ENCODE peak calls at places on chromosomes 4 and X, in eight cellular contexts. L is neural progenitor cell, R is aorta, Q is heart right ventricle, M is MG63, W is suprapubic skin, S is breast epithelium, C is psoas muscle. K is an unnamed sample. For H3K36me3, the result is how much of the 10 kb centered on the place peaks cover.

GRCh38 chrX:153342762-153343558 is 9.0 kb downstream of the ZNF275 start:
- DNase-seq in W (no peak), S (no peak), C (no peak), L (no peak), Q (no peak), R (no peak), M (no peak), K (no peak)

GRCh38 chr4:80183196-80184052 is 13.9 kb upstream of the PRDM8 start:
- DNase-seq in M (peak), S (no peak), L (peak), R (peak), Q (no peak), C (peak), W (peak), K (no peak)

GRCh38 chrX:110159235-110159634 is 156.3 kb downstream of the TMEM164 start:
- DNase-seq in L (no peak), C (no peak), M (no peak), S (no peak), W (no peak), Q (no peak), R (no peak), K (no peak)

GRCh38 chr4:107733431-107733925 is 13.4 kb upstream of the PAPSS1 start:
- DNase-seq in Q (no peak), W (no peak), L (no peak), R (no peak), C (no peak), M (no peak), S (no peak), K (no peak)

GRCh38 chrX:102651242-102651967 is at the start of gene GPRASP1:
- DNase-seq in W (peak), M (peak), C (peak), S (peak), L (peak), R (peak), Q (peak), K (no peak)

GRCh38 chr4:15457401-15458201 is 12.1 kb upstream of the CC2D2A start:
- DNase-seq in W (no peak), C (no peak), L (peak), Q (no peak), S (no peak), M (no peak), R (no peak), K (peak)

GRCh38 chr4:85932371-85933305 is 427.2 kb downstream of the MAPK10 start:
- DNase-seq in S (no peak), C (no peak), R (no peak), Q (no peak), L (peak), M (no peak), W (no peak), K (no peak)

GRCh38 chr4:153261922-153262321 is 57.7 kb downstream of the TRIM2 start:
- DNase-seq in C (no peak), R (no peak), S (no peak), Q (no peak), W (no peak), M (no peak), L (no peak), K (no peak)

GRCh38 chrX:40663880-40664630 is 16.7 kb upstream of the CXorf38 start:
- DNase-seq in S (no peak), M (no peak), R (no peak), C (no peak), W (no peak), Q (no peak), L (peak), K (no peak)

GRCh38 chr4:118783887-118784286 is 52.0 kb downstream of the SEC24D start:
- DNase-seq in L (no peak), Q (no peak), R (no peak), M (no peak), W (no peak), S (no peak), C (peak), K (no peak)

GRCh38 chr4:83011779-83012630 is 1.4 kb upstream of the LIN54 start:
- DNase-seq in W (peak), L (no peak), S (peak), R (peak), M (peak), C (peak), Q (peak), K (peak)

GRCh38 chr4:113434247-113434587 is 327.3 kb downstream of the CAMK2D start:
- DNase-seq in R (no peak), W (no peak), L (no peak), C (no peak), M (no peak), Q (no peak), S (no peak), K (no peak)

GRCh38 chr4:17721496-17722360 is 59.7 kb downstream of the FAM184B start:
- DNase-seq in M (peak), R (no peak), S (no peak), C (no peak), Q (no peak), W (no peak), L (no peak), K (no peak)

GRCh38 chr4:102141855-102142254 is 203.4 kb downstream of the SLC39A8 start:
- DNase-seq in R (no peak), W (no peak), S (no peak), Q (no peak), L (no peak), M (no peak), C (no peak), K (no peak)

GRCh38 chrX:153582896-153583295 is 16.0 kb downstream of the CCNQ start:
- DNase-seq in W (no peak), R (no peak), S (peak), M (no peak), L (peak), Q (peak), C (no peak), K (no peak)

GRCh38 chrX:43716144-43716543 is 60.0 kb downstream of the MAOA start:
- DNase-seq in M (no peak), W (no peak), S (no peak), L (no peak), Q (no peak), C (no peak), R (no peak), K (no peak)

GRCh38 chr4:97590266-97590665 is 553.0 kb downstream of the STPG2 start:
- DNase-seq in L (no peak), Q (no peak), S (no peak), C (no peak), R (no peak), W (no peak), M (no peak), K (no peak)

GRCh38 chrX:19724409-19724808 is 163.0 kb downstream of the SH3KBP1 start:
- DNase-seq in S (no peak), Q (no peak), W (no peak), L (no peak), R (no peak), M (no peak), C (no peak), K (no peak)

GRCh38 chr4:127284236-127284635 is 348.5 kb upstream of the INTU start:
- DNase-seq in W (no peak), M (no peak), C (no peak), R (no peak), S (no peak), L (no peak), Q (no peak), K (no peak)

GRCh38 chrX:45850197-45850774 is 649.6 kb upstream of the DIPK2B start:
- DNase-seq in M (peak), C (no peak), Q (no peak), W (no peak), R (no peak), S (no peak), L (peak), K (peak)

GRCh38 chr4:5662555-5662954 is 45.8 kb downstream of the EVC2 start:
- DNase-seq in L (no peak), W (no peak), R (no peak), C (no peak), M (no peak), Q (no peak), S (no peak), K (no peak)

GRCh38 chr4:105895324-105895608 is at the start of gene NPNT:
- DNase-seq in Q (peak), W (no peak), C (no peak), M (peak), R (no peak), L (peak), S (no peak), K (no peak)

GRCh38 chrX:69031971-69032391 is 133.3 kb downstream of the PJA1 start:
- DNase-seq in M (no peak), W (no peak), R (no peak), Q (no peak), S (no peak), C (no peak), L (no peak), K (no peak)

GRCh38 chrX:50903387-50904027 is 7.0 kb upstream of the BMP15 start:
- DNase-seq in Q (no peak), M (peak), W (no peak), R (no peak), S (no peak), C (no peak), L (peak), K (peak)

GRCh38 chr4:140735779-140736391 is 20.3 kb downstream of the TBC1D9 start:
- DNase-seq in S (no peak), W (no peak), C (no peak), R (no peak), L (no peak), M (no peak), Q (no peak), K (no peak)

GRCh38 chrX:154419688-154420401 is 8.5 kb downstream of the TAFAZZIN start:
- DNase-seq in L (no peak), W (no peak), M (no peak), Q (peak), S (no peak), R (no peak), C (no peak), K (no peak)

GRCh38 chr4:16162891-16163290 is 63.4 kb downstream of the TAPT1 start:
- DNase-seq in M (no peak), R (no peak), C (no peak), S (no peak), Q (no peak), L (no peak), W (no peak), K (no peak)

GRCh38 chr4:1978226-1978625 is 30.5 kb downstream of the NELFA start:
- DNase-seq in S (no peak), M (no peak), Q (no peak), C (peak), R (no peak), W (no peak), L (no peak), K (no peak)

GRCh38 chr4:1980561-1981041 is 28.2 kb downstream of the NELFA start:
- DNase-seq in L (no peak), M (no peak), Q (no peak), W (no peak), C (no peak), S (no peak), R (no peak), K (no peak)

GRCh38 chr4:1976416-1977352 is 32.1 kb downstream of the NELFA start:
- DNase-seq in M (no peak), L (no peak), R (peak), W (peak), S (no peak), Q (no peak), C (peak), K (no peak)

GRCh38 chr4:1979477-1980196 is 29.1 kb downstream of the NELFA start:
- DNase-seq in C (peak), M (no peak), R (no peak), S (no peak), W (no peak), L (no peak), Q (no peak), K (no peak)

GRCh38 chr4:1978741-1979476 is 29.9 kb downstream of the NELFA start:
- DNase-seq in R (peak), C (peak), M (no peak), L (no peak), S (no peak), W (no peak), Q (no peak), K (no peak)
- H3K36me3 ChIP-seq in R (under half), C (half or more), M (under half), L (under half), S (under half), W (half or more), Q (half or more), K (under half)

GRCh38 chr4:8264106-8264505 is 5.4 kb upstream of the HTRA3 start:
- DNase-seq in W (no peak), L (no peak), C (no peak), S (no peak), Q (no peak), M (no peak), R (no peak), K (no peak)
- H3K36me3 ChIP-seq in W (under half), L (under half), C (under half), S (under half), Q (under half), M (under half), R (under half), K (under half)

GRCh38 chr4:56445699-56446098 is 9.6 kb downstream of the PAICS start:
- DNase-seq in S (no peak), L (no peak), W (no peak), C (no peak), R (no peak), Q (no peak), M (no peak), K (no peak)

GRCh38 chr4:56444719-56445118 is 8.7 kb downstream of the PAICS start:
- DNase-seq in Q (no peak), C (no peak), W (no peak), R (no peak), M (no peak), S (no peak), L (no peak), K (no peak)

GRCh38 chr4:56450342-56450741 is 14.3 kb downstream of the PAICS start:
- DNase-seq in S (no peak), W (no peak), C (no peak), R (no peak), M (no peak), L (no peak), Q (no peak), K (no peak)

GRCh38 chr4:56448301-56448700 is 12.2 kb downstream of the PAICS start:
- DNase-seq in L (no peak), M (no peak), W (no peak), C (no peak), Q (no peak), R (no peak), S (no peak), K (no peak)
- H3K36me3 ChIP-seq in L (half or more), M (half or more), W (half or more), C (half or more), Q (half or more), R (under half), S (under half), K (under half)

GRCh38 chr4:183915976-183916375 is 10.9 kb downstream of the STOX2 start:
- DNase-seq in C (no peak), Q (no peak), R (no peak), W (no peak), L (no peak), M (no peak), S (no peak), K (no peak)

GRCh38 chr4:183920512-183920911 is 15.4 kb downstream of the STOX2 start:
- DNase-seq in L (peak), M (no peak), S (no peak), R (no peak), W (no peak), C (no peak), Q (no peak), K (no peak)

GRCh38 chr4:183924362-183925044 is 19.4 kb downstream of the STOX2 start:
- DNase-seq in W (no peak), Q (no peak), S (no peak), M (no peak), C (no peak), L (no peak), R (no peak), K (no peak)

GRCh38 chr4:183919173-183919572 is 14.1 kb downstream of the STOX2 start:
- DNase-seq in W (no peak), C (peak), L (no peak), R (no peak), Q (peak), S (no peak), M (no peak), K (no peak)

GRCh38 chr4:183918696-183919095 is 13.6 kb downstream of the STOX2 start:
- DNase-seq in C (no peak), M (no peak), L (no peak), W (no peak), S (no peak), Q (no peak), R (no peak), K (no peak)
- H3K36me3 ChIP-seq in C (under half), M (under half), L (under half), W (under half), S (under half), Q (under half), R (under half), K (under half)

DNA sequence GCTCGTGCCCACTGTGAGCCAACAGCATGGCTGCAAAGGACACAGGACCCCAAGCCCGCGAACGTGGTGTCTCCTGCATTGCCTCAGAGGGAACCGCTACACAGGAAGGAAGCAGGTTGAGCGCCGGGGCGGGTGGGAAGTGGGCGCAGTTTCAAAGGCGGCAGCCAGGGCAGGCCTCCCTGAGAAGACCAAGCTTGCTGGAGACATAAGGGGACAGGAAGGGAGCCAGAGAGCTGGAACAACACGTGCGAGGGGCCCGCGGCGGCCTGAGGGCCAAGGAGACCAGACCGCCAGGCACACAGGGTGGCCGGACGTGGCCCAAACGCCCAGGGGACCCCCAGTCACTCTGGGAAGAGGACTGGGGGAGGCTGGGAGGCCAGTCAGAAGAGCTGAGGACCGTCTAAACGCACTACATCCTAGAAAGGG is 32.0 kb downstream of the CTBP1 start:
- DNase-seq in M (no peak), W (peak), S (no peak), C (no peak), R (no peak), L (no peak), Q (peak), K (no peak)
- H3K36me3 ChIP-seq in M (under half), W (half or more), S (under half), C (half or more), R (under half), L (under half), Q (half or more), K (under half)

DNA sequence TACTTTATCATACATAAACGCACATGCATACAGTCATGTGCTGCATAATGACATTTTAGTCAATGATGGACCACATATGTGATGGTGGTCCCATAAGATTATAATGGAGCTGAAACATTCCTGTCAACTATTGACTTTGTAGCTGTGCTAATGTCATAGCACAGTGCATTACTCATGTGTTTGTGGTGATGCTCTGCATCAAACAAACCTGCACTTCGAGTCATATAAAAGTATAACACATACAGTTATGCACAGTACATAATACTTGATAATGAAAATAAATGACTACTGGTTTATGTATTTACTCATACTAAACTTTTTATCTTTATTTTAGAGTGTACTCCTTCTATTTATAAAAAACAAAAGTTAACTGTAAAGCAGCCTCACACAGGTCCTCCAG is 60.5 kb upstream of the MCUB start:
- DNase-seq in M (no peak), S (no peak), L (no peak), W (no peak), Q (no peak), C (no peak), R (no peak), K (no peak)
- H3K36me3 ChIP-seq in M (under half), S (under half), L (under half), W (half or more), Q (half or more), C (half or more), R (under half), K (under half)

DNA sequence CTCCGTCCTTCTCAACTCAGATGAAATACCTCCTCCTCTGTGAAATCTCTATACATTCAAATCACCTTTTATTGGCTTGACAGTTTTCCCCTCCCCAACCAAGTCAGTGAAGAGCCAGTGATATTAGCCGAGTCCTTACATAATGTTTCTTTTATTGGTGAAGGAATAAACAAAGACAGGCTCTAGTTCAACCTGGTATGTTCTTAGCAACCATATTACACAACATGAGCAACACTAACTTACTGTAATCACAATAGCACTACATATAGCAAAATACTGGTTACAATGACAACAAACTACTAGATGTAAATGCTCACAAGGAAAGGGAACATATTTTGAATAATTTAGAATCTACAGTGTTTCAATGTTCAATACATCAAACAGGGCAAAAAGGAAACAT is 19.9 kb downstream of the DHX15 start:
- DNase-seq in W (no peak), L (no peak), C (no peak), Q (no peak), S (no peak), R (no peak), M (no peak), K (no peak)
- H3K36me3 ChIP-seq in W (under half), L (under half), C (under half), Q (half or more), S (under half), R (under half), M (under half), K (under half)

DNA sequence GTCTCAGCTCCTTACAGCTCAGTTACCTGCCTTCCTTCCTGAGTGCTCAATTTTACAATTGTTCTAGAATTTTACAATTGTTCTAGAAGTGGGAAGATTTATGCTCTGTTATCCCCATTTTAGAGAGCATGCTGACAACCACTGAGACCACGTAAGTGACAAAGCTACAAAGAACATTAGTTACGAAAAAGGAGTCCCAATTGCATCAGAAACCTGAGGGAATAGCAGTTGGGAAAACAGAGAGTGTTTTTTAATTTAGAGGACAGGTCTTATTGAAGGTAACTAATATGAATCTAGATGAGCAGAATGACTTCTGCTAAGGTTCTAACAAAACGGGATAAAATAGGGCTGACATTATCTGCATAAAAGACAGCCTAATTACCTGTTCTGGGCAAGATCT is 103.3 kb downstream of the THOC2 start:
- DNase-seq in W (no peak), L (no peak), C (no peak), R (no peak), M (no peak), S (no peak), Q (no peak), K (no peak)
- H3K36me3 ChIP-seq in W (under half), L (under half), C (half or more), R (under half), M (under half), S (under half), Q (half or more), K (under half)

K was measured in Caco-2.